ENCODE peak calls at places on chromosomes 2 and 18, in ten cellular contexts. F, M, P, N, H, Q, E, X, A and V are unnamed samples.

GRCh38 chr2:69830045-69830905 is 815 bp downstream of the GMCL1 start:
- DNase-seq in P (peak), A (peak), N (no peak), F (no peak), H (peak), M (peak), X (peak), E (peak), Q (peak), V (peak)

GRCh38 chr2:18362696-18363095 is 197.8 kb downstream of the RDH14 start:
- DNase-seq in M (peak), A (no peak), F (no peak), Q (no peak), P (no peak), X (no peak), E (no peak), H (peak), N (peak), V (no peak)

GRCh38 chr2:20661981-20662937 is 4.7 kb upstream of the GDF7 start:
- DNase-seq in H (no peak), N (no peak), F (no peak), A (no peak), X (no peak), P (no peak), M (no peak), E (no peak), Q (no peak), V (no peak)

GRCh38 chr2:28664120-28664842 is 87.3 kb upstream of the PPP1CB start:
- DNase-seq in X (peak), P (no peak), M (peak), A (no peak), F (peak), E (no peak), Q (no peak), H (no peak), N (no peak), V (no peak)

GRCh38 chr18:61666876-61667590 is 225.8 kb downstream of the RNF152 start:
- DNase-seq in A (no peak), F (no peak), Q (no peak), H (no peak), N (no peak), E (no peak), P (no peak), M (no peak), X (no peak), V (no peak)

GRCh38 chr2:157233506-157233905 is 24.0 kb upstream of the GALNT5 start:
- DNase-seq in N (no peak), X (no peak), E (no peak), A (no peak), H (peak), M (peak), Q (no peak), P (peak), F (no peak), V (no peak)

GRCh38 chr2:110877031-110877827 is 144.9 kb downstream of the ACOXL start:
- DNase-seq in M (no peak), A (no peak), Q (no peak), N (no peak), H (no peak), F (no peak), E (no peak), X (no peak), P (no peak), V (no peak)

GRCh38 chr18:23538040-23538439 is 34.7 kb downstream of the RMC1 start:
- DNase-seq in M (no peak), Q (no peak), A (no peak), N (no peak), P (no peak), X (no peak), H (no peak), E (no peak), F (no peak), V (no peak)

GRCh38 chr2:235724964-235725603 is 231.2 kb downstream of the AGAP1 start:
- DNase-seq in P (no peak), Q (no peak), X (no peak), M (peak), N (no peak), E (no peak), H (peak), F (no peak), A (no peak), V (no peak)

GRCh38 chr2:47236503-47237215 is 81.6 kb upstream of the STPG4 start:
- DNase-seq in F (no peak), P (no peak), Q (no peak), A (no peak), E (no peak), X (no peak), N (no peak), H (peak), M (no peak), V (no peak)

GRCh38 chr2:100875516-100876230 is 55.7 kb downstream of the NPAS2 start:
- DNase-seq in F (no peak), E (no peak), P (no peak), A (no peak), N (no peak), Q (no peak), M (no peak), X (no peak), H (no peak), V (no peak)

GRCh38 chr2:33616873-33617272 is 17.8 kb upstream of the FAM98A start:
- DNase-seq in P (no peak), F (no peak), E (no peak), X (no peak), A (no peak), H (no peak), M (no peak), N (no peak), Q (no peak), V (no peak)